ENCODE peak calls at places on chromosome 3, in nine cellular contexts. I is heart right ventricle; U is CD4-positive, CD25-positive, alpha-beta regulatory T cell; J is kidney; P is fibroblast of lung; H is body of pancreas; C is IMR-90; Y is psoas muscle; L is A549. D is an unnamed sample. For H3K4me1, the result is how much of the 10 kb centered on the place peaks cover.

GRCh38 chr3:8643693-8644365 is 769 bp downstream of the SSUH2 start:
- DNase-seq in I (no peak), U (no peak), J (no peak), P (no peak), H (no peak), C (no peak), Y (no peak), L (no peak), D (no peak)

GRCh38 chr3:54093849-54094248 is 28.5 kb upstream of the CACNA2D3 start:
- DNase-seq in I (no peak), U (no peak), J (no peak), P (no peak), H (no peak), C (no peak), Y (no peak), L (no peak), D (no peak)

GRCh38 chr3:16908878-16909277 is 24.1 kb downstream of the PLCL2 start:
- DNase-seq in I (no peak), U (no peak), J (no peak), P (no peak), H (no peak), C (no peak), Y (no peak), L (no peak), D (no peak)

GRCh38 chr3:33437556-33438283 is 2.5 kb downstream of the UBP1 start:
- DNase-seq in I (no peak), U (no peak), J (no peak), P (peak), H (peak), C (peak), Y (no peak), L (peak), D (no peak)

GRCh38 chr3:62378329-62378789 is 5.0 kb upstream of the FEZF2 start:
- DNase-seq in I (no peak), U (no peak), J (no peak), P (no peak), H (no peak), C (no peak), Y (no peak), L (no peak), D (no peak)

GRCh38 chr3:58888087-58888486 is 161.7 kb downstream of the CFAP20DC start:
- DNase-seq in I (no peak), U (no peak), J (no peak), P (no peak), H (no peak), C (no peak), Y (no peak), L (no peak), D (no peak)

GRCh38 chr3:189834462-189834861 is 203.3 kb downstream of the TP63 start:
- DNase-seq in I (no peak), U (no peak), J (no peak), P (no peak), H (no peak), C (no peak), Y (no peak), L (no peak), D (no peak)

GRCh38 chr3:141686477-141687280 is 51.4 kb upstream of the RNF7 start:
- DNase-seq in I (peak), U (no peak), J (peak), P (peak), H (peak), C (peak), Y (peak), L (peak), D (no peak)

DNA sequence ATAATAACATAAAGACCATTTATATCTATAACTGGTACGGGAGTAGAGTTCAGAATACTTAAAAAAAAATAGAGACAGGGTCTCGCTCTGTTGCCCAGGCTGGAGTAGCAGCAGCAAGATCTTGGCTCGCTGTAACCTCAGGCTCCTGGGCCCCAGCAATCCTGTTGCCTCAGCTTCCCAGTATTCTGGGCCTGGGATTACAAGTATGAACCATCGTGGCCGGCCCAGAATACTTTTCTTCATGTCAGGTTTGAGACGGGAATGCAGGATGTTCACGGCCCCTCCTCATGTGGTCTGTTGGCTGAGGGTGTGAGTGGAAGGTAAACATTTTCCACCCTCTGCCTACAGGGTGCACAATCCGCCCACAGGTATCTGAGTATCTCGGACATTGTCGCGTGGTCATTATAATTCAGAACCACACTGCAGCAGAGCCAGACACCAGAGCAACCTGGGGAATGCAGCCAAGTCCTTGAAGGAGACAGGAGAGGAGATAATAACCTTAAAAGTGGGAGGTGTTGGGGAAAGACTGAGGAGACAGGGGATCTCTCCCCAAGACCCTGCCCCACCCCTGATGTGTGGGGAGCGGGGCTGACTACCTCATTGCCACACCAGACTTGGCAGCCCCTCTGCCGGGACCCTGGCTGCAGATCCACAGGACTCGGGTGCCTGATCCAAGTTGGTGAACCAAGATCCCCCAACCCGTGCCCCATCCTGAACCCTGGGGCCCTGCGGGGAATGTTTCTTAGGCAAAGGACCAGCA is 106.8 kb downstream of the ADCY5 start:
- DNase-seq in I (no peak), U (no peak), J (peak), P (no peak), H (no peak), C (no peak), Y (peak), L (no peak), D (peak)
- H3K4me1 ChIP-seq in I (half or more), U (under half), J (under half), P (under half), H (under half), C (under half), Y (under half), L (under half), D (under half)

DNA sequence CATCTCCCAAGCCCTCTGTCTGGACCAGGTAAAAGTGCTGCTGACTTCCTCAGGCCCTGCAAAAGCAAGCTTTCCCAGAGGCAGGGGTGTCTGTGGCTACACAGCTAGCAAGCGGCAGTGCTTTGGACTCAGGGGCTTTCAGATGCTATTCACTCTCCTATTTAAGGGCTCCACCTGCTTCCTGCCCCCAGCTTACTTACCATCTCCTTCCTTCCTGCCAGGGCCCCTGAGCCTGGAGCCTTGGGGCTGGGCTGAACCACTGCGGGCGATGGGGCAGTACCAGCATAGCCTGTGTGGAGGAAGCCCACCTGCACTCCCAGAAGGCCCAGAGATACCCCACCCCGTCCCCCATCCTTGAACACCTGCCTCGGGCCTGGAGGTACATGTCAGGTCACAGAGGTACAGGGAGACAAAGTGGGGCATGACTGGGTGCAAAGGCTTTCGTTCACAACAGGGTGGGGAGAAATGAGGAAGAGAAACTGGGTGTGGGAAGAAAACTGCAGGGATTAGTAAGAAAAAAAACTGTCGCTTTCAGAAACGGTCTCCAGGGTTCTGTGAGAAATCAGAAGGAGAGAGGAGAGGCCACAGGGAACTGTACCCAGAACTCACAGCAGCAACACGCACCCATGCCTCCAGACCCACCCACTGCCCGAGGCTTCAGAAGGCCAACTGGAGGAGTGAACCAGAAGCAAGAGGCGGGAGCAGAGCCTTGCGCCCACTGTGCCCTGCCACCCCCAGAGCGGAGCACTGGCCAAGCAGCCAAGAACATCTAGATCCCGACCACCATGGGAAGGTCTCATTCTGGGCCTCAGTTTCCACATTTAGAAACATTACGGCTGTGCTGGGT is 49.5 kb downstream of the CCDC12 start:
- DNase-seq in I (no peak), U (no peak), J (peak), P (no peak), H (peak), C (no peak), Y (peak), L (no peak), D (peak)
- H3K4me1 ChIP-seq in I (half or more), U (under half), J (under half), P (under half), H (half or more), C (under half), Y (half or more), L (half or more), D (under half)

GRCh38 chr3:56452085-56452484 is 16.2 kb downstream of the ERC2 start:
- DNase-seq in I (no peak), U (no peak), J (no peak), P (no peak), H (no peak), C (no peak), Y (no peak), L (no peak), D (no peak)

GRCh38 chr3:56456117-56456516 is 12.2 kb downstream of the ERC2 start:
- DNase-seq in I (no peak), U (no peak), J (no peak), P (no peak), H (no peak), C (no peak), Y (no peak), L (no peak), D (no peak)

GRCh38 chr3:56453027-56453426 is 15.2 kb downstream of the ERC2 start:
- DNase-seq in I (no peak), U (no peak), J (no peak), P (no peak), H (no peak), C (no peak), Y (no peak), L (peak), D (no peak)
- H3K4me1 ChIP-seq in I (under half), U (under half), J (under half), P (under half), H (under half), C (under half), Y (under half), L (under half), D (under half)

GRCh38 chr3:15273214-15273613 is 59.2 kb downstream of the SH3BP5 start:
- DNase-seq in I (no peak), U (no peak), J (no peak), P (no peak), H (no peak), C (no peak), Y (no peak), L (no peak), D (no peak)
- H3K4me1 ChIP-seq in I (under half), U (half or more), J (under half), P (under half), H (under half), C (under half), Y (under half), L (under half), D (under half)

D was measured in RWPE2.